ENCODE peak calls at places on chromosomes 11 and 22, in eight cellular contexts. T, X, H, I, Q, P, C and U are unnamed samples. For H3K9me2, the result is how much of the 10 kb centered on the place peaks cover.

GRCh38 chr11:117547911-117548310 is 220.3 kb downstream of the CEP164 start:
- DNase-seq in I (no peak), T (no peak), C (no peak), H (no peak), X (no peak), Q (no peak), P (no peak), U (no peak)

GRCh38 chr11:76156971-76157427 is 49.3 kb downstream of the WNT11 start:
- DNase-seq in H (no peak), Q (no peak), I (no peak), T (no peak), X (no peak), C (peak), P (no peak), U (no peak)

GRCh38 chr11:66012946-66013761 is 1.3 kb downstream of the CST6 start:
- DNase-seq in I (peak), T (peak), P (peak), H (no peak), Q (no peak), X (no peak), C (no peak), U (no peak)

GRCh38 chr11:75760710-75761493 is 7.7 kb upstream of the DGAT2 start:
- DNase-seq in H (peak), Q (no peak), X (no peak), T (no peak), C (no peak), I (peak), P (peak), U (no peak)

GRCh38 chr22:24421428-24421931 is 5.9 kb upstream of the ADORA2A start:
- DNase-seq in I (peak), T (peak), Q (peak), C (peak), H (no peak), X (peak), P (no peak), U (peak)

GRCh38 chr11:96389604-96390402 is at the start of the genes CCDC82 and JRKL:
- DNase-seq in C (peak), I (peak), P (peak), X (peak), H (peak), T (peak), Q (peak), U (peak)

GRCh38 chr11:46918087-46918751 is at the start of gene LRP4:
- DNase-seq in T (peak), X (no peak), H (peak), C (peak), I (no peak), P (no peak), Q (peak), U (peak)

GRCh38 chr11:34899633-34900016 is 16.6 kb downstream of the APIP start:
- DNase-seq in I (no peak), T (no peak), X (no peak), H (no peak), C (no peak), Q (peak), P (no peak), U (no peak)

GRCh38 chr11:23990346-23990745 is 506.5 kb upstream of the LUZP2 start:
- DNase-seq in P (no peak), I (no peak), H (peak), Q (no peak), T (no peak), X (no peak), C (no peak), U (no peak)

GRCh38 chr22:31343235-31344191 is 2.6 kb downstream of the PATZ1 start:
- DNase-seq in P (peak), H (no peak), T (peak), I (peak), Q (peak), C (peak), X (no peak), U (peak)

DNA sequence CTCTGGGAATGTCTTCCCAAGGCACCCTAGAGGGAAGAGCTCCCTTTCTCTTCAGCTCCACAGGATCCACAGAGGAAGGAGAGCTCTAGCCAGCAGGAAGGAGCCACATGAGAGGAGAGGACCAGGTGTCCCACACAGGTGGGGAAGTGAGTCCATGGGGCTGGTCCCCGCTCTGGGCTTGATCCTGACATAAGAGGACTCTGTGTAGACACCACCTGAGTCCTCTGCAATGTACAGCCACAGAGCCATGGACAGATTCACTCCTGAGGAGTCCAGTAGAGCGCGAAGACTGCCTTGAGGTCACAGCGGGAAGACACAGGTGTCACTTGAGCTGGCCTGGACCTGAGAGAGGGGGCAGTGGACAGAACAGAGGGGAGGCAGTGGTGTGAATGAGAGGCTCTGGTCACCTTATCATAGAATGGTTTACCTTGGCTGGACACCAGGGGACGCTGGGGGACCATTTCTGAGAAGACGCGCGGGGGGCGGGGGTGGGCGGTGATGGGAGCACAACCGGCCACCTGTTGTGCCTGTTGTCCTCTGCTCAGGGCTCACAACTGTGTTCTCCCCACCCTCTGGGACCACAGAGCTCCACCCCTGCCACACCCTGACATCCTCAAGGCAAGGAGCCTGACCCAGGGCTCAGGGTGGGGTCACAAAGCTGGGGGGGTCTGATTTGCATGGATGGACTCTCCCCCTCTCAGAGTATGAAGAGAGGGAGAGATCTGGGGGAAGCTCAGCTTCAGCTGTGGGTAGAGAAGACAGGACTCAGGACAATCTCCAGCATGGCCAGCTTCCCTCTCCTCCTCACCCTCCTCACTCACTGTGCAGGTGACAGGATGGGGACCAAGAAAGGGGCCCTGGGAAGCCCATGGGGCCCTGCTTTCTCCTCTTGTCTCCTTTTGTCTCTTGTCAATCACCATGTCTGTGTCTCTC is 128.2 kb downstream of the ZNF280B start:
- DNase-seq in Q (peak), I (peak), T (peak), X (no peak), C (peak), H (peak), P (no peak), U (no peak)
- H3K27ac ChIP-seq in Q (peak), I (no peak), T (no peak), X (no peak), C (no peak), H (no peak), P (no peak), U (no peak)

GRCh38 chr22:20033045-20033706 is 12.3 kb downstream of the TANGO2 start:
- DNase-seq in T (no peak), P (no peak), X (no peak), C (peak), Q (no peak), H (no peak), I (no peak), U (no peak)
- H3K9me2 ChIP-seq in T (under half), P (under half), X (under half), C (under half), Q (under half), H (under half), I (under half), U (under half)

GRCh38 chr22:30217698-30218565 is 28.6 kb downstream of the LIF start:
- DNase-seq in C (no peak), X (no peak), P (no peak), H (peak), T (no peak), Q (no peak), I (no peak), U (no peak)
- H3K27ac ChIP-seq in C (no peak), X (no peak), P (no peak), H (no peak), T (no peak), Q (no peak), I (no peak), U (peak)

DNA sequence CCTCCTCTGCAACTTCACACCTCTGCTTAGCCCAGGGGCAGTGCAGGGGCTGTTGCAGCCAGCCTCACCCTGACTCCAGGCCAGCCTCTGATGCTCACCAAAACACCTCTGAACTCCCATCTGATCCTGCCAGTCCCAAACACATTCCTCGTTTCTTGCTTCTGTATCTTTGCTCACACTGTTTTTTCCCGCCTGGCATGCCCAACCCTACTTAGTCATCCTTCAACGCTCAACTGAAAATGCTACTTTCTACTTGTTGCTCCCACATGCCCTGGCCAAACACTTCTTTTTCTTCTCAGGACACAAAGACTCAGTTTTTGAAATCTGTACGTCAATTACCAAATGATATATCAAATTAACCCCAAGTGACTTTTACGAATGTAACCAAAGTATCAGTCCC is 140.8 kb upstream of the ZBED5 start:
- DNase-seq in P (no peak), I (no peak), X (no peak), Q (no peak), T (no peak), C (no peak), H (no peak), U (no peak)
- H3K9me2 ChIP-seq in P (under half), I (under half), X (under half), Q (under half), T (under half), C (under half), H (under half), U (under half)

GRCh38 chr11:114027396-114027795 is 32.1 kb upstream of the ZBTB16 start:
- DNase-seq in T (no peak), H (no peak), Q (no peak), C (no peak), I (no peak), P (no peak), X (no peak), U (no peak)

GRCh38 chr11:114027941-114028340 is 31.6 kb upstream of the ZBTB16 start:
- DNase-seq in Q (peak), X (no peak), I (peak), T (no peak), P (no peak), H (peak), C (no peak), U (no peak)

GRCh38 chr11:114026355-114026754 is 33.2 kb upstream of the ZBTB16 start:
- DNase-seq in Q (peak), X (no peak), P (no peak), H (peak), C (no peak), I (peak), T (peak), U (peak)

GRCh38 chr11:114019574-114019973 is 39.9 kb upstream of the ZBTB16 start:
- DNase-seq in C (no peak), X (no peak), H (no peak), I (no peak), P (peak), Q (no peak), T (no peak), U (no peak)

DNA sequence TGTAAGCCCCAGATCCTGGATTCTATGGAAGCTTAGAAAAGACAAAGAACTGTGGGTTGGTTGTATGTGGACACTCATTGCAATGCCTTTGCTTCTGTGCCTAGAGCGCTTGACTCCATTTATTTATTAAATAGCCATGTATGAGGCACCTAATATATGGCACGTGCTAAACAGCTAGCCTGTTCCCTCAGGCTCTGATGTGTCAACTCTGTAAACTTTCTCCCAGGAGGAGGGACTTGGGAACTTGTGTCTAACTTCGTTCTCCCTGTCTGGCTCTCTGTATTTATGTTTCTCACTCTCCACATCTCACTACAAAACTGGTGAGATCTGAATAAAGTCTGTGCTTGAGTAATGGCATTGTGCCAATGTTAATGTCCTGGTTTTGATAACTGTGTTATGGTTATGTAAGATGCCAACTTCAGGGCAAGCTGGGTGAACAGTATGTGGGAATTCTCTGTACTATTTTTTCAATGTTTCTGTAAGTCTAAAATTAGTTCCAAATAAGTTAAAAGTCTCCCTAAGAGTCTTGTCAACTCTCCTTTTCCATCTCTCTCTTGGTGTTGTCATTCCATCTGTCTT is 34.1 kb upstream of the ZBTB16 start:
- DNase-seq in Q (no peak), C (no peak), T (no peak), P (no peak), H (no peak), X (no peak), I (no peak), U (no peak)
- H3K27ac ChIP-seq in Q (no peak), C (no peak), T (no peak), P (no peak), H (no peak), X (no peak), I (no peak), U (no peak)

GRCh38 chr11:107562647-107563208 is 2.8 kb downstream of the ALKBH8 start:
- DNase-seq in X (peak), Q (no peak), I (peak), C (no peak), P (peak), T (no peak), H (peak), U (no peak)

GRCh38 chr11:107566569-107566968 is 1.0 kb upstream of the ALKBH8 start:
- DNase-seq in T (no peak), I (no peak), C (no peak), P (no peak), Q (no peak), H (no peak), X (no peak), U (no peak)

GRCh38 chr11:107563702-107564101 is 1.8 kb downstream of the ALKBH8 start:
- DNase-seq in H (peak), I (peak), X (peak), T (peak), Q (peak), P (peak), C (peak), U (peak)

GRCh38 chr11:107565219-107565937 is at the start of gene ALKBH8:
- DNase-seq in T (peak), X (no peak), P (peak), C (peak), Q (peak), H (peak), I (peak), U (peak)

DNA sequence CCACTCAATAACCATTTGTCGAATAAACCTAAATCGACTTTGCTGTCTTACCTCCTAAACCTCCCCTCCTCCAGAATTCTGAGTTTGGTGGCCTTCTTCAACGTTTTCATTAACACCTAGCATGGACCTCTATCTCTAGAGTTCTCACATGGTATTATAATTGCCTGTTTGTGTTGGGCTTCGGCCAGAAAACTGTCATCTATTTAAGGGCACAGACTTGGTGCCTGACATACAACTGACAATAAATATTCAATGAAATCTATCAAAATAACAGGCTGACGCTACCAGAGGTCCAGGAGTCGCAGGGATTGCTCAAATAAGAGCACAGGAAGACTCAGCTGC is 687 bp downstream of the ALKBH8 start:
- DNase-seq in T (no peak), Q (no peak), H (no peak), P (no peak), X (no peak), C (no peak), I (no peak), U (no peak)
- H3K9me2 ChIP-seq in T (under half), Q (under half), H (under half), P (under half), X (under half), C (under half), I (under half), U (under half)

DNA sequence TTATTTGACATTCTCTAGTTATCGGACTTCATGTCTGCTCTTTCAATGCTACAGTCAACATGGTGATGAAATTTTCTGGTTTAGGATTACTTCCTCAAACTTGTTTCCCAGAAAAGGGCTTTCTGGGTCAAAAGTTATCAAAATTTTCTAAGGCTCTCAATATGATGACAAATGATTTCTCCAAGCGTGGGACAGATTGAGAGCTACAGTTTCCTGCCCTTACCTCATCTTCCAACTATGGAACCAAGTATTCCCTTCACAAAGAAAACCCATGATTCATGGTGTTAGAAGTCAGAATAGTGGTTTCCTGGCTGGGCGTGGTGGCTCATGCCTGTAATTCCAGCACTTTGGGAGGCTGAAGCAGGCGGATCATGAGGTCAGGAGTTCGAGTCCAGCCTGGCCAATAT is 17.8 kb downstream of the MYO18B start:
- DNase-seq in X (no peak), Q (no peak), C (no peak), T (no peak), I (peak), P (peak), H (peak), U (peak)
- H3K27ac ChIP-seq in X (no peak), Q (no peak), C (no peak), T (no peak), I (no peak), P (peak), H (peak), U (peak)

DNA sequence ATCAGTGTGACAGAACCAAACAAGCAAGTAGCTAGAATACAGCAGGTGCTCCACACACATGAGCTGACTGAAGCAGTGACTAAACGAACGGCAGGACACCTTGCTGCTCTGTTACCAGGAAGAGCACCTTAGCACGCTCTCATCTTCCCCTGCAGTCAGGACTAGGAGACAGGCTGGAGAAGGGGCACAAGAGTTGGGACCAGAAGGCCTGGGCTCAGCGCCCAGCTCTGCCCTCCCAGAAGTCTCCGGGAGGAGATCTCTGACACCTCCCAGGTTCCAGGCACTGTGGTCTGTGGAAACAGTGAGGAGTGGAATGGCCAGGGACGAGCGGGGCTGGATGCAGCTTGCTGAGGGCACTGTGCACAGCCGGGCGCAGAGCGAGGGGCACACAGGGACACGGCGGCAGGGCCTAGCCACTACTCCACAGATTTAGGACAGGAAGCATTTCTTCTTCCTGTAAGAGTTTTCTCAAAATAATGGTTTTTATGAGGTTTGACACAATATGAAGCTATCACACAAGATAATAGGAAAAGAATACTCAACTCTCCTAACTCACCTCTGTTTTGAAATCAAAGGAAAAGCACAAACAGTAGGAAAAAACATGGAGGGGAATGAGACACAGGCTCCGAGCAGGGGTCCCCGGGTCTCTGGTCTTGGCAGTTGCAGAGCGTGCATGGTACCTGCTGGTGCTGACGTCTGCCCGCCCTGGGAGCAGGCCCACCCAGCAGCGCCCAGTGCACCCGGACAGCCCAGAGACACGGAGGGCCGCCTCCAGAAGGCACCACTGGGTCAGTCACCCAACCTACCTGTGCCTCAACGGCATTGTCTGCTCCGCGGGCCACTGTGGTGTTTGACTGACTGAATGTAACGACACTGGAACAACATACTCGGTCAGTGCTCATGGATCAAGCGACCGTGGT is 67.6 kb downstream of the NCAPD3 start:
- DNase-seq in Q (no peak), T (no peak), P (no peak), I (no peak), X (no peak), H (no peak), C (no peak), U (no peak)
- H3K9me2 ChIP-seq in Q (under half), T (under half), P (under half), I (under half), X (under half), H (under half), C (under half), U (under half)

DNA sequence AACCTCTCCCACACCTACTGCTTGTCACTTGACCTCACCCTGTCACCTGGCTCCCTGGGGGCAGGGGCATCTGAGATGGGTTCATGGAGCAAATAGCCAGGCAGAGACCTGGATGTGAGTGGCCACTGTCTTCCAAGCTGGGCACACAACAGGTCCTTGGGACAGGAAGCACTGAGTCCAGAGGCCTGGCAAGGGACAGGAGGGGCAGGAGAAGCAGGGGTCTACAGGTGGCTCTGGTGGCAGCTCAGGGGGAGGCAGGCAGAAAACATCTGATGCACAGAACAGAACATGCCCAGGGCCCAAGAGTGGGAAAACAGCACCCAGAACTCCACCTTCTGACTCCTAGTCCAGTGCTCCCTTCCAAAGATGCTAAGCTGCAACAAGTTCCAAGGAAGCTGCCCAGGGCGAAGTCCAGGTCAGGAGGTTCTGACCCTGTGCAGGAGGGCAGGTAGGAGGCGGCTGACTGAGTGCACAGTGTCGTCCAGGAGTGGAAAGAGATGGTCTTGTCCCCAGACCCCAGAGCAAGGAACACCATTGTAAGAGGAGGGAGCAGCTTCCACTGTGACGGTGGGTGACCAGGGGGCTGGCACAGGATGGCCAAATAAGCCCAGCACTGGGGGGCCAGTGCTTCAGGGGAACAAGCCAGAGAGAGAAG is 3.5 kb downstream of the TNFRSF13C start:
- DNase-seq in Q (no peak), H (no peak), X (no peak), C (no peak), P (no peak), T (no peak), I (no peak), U (no peak)
- H3K27ac ChIP-seq in Q (peak), H (no peak), X (no peak), C (no peak), P (no peak), T (no peak), I (no peak), U (no peak)

GRCh38 chr11:121476379-121477032 is 23.7 kb upstream of the SORL1-AS1 start:
- DNase-seq in I (peak), P (peak), Q (no peak), H (no peak), X (no peak), T (no peak), C (no peak), U (peak)
- H3K9me2 ChIP-seq in I (under half), P (under half), Q (under half), H (under half), X (under half), T (under half), C (under half), U (under half)